ENCODE peak calls at places on chromosomes 1 and 21, in four cellular contexts. N is esophagus muscularis mucosa, B is transverse colon, A is SK-N-SH. C is an unnamed sample.
A peak's percentile ranks its signal among the peaks of the same experiment; 100 is the strongest.

GRCh38 chr21:46001821-46002681 is 20.5 kb downstream of the COL6A1 start:
- DNase-seq in N (no peak), B (no peak), A (peak; percentile 23), C (no peak)

GRCh38 chr1:50348449-50349241 is 74.6 kb downstream of the DMRTA2 start:
- DNase-seq in N (no peak), B (peak; percentile 40), A (peak; percentile 77), C (peak; percentile 33)

GRCh38 chr1:9589144-9589718 is 520 bp downstream of the TMEM201 start:
- DNase-seq in N (no peak), B (peak; percentile 46), A (no peak), C (no peak)

GRCh38 chr21:44712203-44713028 is 1.0 kb upstream of the TSPEAR start:
- DNase-seq in N (no peak), B (no peak), A (no peak), C (no peak)

GRCh38 chr1:204885288-204885711 is 14.6 kb downstream of the NFASC start:
- DNase-seq in N (no peak), B (peak; percentile 40), A (no peak), C (no peak)

GRCh38 chr1:165080253-165080896 is 276.1 kb downstream of the LMX1A start:
- DNase-seq in N (no peak), B (no peak), A (no peak), C (no peak)

GRCh38 chr1:18107671-18108312 is at the start of gene IGSF21:
- DNase-seq in N (no peak), B (no peak), A (peak; percentile 79), C (peak; percentile 79)

GRCh38 chr1:56331892-56332567 is 247.3 kb downstream of the PLPP3 start:
- DNase-seq in N (no peak), B (no peak), A (no peak), C (no peak)

GRCh38 chr1:232767381-232768074 is 37.7 kb upstream of the MAP10 start:
- DNase-seq in N (no peak), B (peak; percentile 82), A (no peak), C (peak; percentile 57)

DNA sequence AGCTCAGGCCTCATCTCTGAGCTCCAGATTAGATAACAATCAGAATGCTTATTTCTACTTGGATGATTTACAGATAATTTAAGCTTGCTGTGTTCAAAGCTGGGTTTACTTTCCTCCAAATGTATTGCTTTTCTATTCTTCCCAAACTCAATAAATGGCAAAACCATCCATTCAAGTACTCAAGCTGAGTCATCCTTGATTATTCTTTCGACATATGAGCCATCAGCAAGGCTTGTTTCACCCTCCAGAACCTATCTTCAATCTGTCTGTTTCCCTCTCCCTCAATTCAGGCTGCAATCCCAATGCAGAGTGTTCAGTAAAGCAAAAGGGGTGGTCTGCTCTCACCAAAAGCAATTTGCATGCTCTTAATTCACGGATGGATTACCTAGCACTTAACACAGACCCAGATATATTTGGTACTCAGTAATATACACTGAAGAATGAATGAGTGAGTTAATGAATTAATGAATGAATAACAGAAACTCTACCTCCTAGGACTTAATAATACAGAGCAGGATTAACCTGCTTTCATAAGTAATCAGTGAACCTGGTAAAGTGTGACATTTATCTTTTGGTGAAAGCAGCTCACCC is 41.8 kb downstream of the DDR2 start:
- DNase-seq in N (peak; percentile 34), B (no peak), A (no peak), C (no peak)
- H3K27ac ChIP-seq in N (peak overlapping the region; percentile 47), B (peak overlapping the region; percentile 68), A (peak overlapping the region; percentile 83), C (no peak overlapping the region)

DNA sequence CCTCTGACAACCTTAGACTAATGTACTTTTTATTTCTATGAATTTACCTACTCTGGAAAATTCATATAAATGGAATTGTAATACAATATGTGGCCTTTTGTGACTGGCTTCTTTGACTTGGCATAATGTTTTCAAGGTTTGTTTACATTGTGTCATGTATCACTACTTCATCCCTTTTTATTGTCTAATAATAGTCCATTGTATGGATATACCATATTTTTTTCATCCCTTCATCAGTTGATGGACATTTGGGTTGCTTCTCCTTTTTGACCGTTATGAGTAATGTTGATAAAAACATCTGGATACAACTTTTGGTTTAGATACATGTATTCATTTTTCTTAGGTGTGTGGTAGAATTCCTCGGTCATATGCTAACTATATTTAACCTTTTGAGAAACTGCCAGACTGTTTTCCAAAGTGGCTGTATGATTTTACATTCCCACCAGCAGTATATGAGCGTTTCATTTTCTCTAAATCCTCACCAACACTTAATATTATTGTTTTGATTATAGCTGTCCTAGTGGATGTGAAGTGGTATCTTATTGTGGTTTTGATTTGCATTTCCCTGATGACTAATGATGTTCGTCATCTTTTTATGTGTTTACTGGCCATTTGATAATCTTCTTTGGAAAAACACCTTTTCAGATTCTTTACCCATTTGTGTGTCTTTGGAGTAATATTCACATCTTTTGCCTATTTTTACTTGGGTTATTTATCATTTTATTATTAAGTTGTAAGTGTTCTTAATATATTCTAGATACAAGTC is 3.5 kb downstream of the RO60 start:
- DNase-seq in N (no peak), B (no peak), A (no peak), C (no peak)
- TF ChIP-seq POLR2AphosphoS5 in N (no peak), B (no peak), A (no peak), C (no peak)

DNA sequence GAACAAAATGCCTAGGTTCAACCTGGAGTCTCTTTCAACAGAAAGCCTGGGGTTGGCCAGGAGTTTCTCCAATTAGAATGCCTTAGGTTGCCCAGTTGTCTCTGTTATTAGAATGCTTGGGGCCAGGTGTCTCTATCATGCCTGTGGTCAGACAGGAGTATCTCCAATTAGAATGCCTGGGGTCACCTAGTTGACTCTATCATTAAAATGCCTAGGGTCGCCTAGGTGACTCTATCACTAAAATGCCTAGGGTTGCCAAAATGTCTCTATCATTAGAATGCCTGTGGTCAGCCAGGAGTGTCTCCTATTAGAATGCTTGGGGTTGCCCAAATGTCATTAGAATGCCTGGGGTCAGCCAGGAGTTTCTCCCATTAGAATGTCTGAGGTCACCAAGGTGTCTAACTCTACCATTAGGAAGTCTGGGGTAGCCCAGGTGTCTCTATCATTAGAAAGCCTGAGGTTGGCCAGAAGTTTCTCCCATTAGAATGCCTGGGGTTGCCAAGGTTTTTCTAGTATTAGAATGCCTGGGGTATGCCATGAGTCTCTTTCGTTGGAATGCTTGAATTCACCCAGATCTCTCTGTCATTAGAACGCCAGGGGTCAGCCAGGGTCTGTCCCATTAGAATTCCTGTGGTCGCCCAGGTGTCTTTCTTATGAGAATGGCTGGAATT is 57.9 kb downstream of the RNF187 start:
- DNase-seq in N (no peak), B (no peak), A (no peak), C (no peak)
- TF ChIP-seq EP300 in N (no peak), B (no peak), A (no peak), C (no peak)

GRCh38 chr1:34358636-34359035 is 181.9 kb downstream of the C1orf94 start:
- DNase-seq in N (no peak), B (no peak), A (no peak), C (no peak)

GRCh38 chr1:34359411-34359810 is 182.7 kb downstream of the C1orf94 start:
- DNase-seq in N (no peak), B (no peak), A (no peak), C (no peak)

GRCh38 chr1:34356862-34357261 is 180.2 kb downstream of the C1orf94 start:
- DNase-seq in N (no peak), B (no peak), A (no peak), C (peak; percentile 85)

DNA sequence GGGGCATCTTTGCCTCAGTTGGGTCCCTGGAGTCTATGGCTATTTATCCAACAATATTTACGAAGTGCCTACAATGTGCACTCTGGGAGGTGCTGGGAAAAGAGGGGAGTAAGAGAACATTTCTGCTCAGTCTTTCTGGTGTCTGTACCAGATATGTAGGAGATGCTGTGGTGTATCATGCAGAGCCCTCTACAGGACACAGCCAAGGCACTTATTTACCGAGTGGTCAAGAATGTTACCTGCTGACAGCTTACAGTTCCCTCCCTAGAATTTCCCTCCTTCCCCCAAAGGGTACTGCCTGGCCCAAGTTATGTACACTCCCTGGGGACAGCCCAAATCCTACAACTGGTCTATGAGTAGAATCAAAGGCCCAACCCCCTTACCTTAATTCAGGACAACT is 177.7 kb downstream of the C1orf94 start:
- DNase-seq in N (no peak), B (no peak), A (no peak), C (no peak)
- H3K27ac ChIP-seq in N (no peak overlapping the region), B (no peak overlapping the region), A (no peak overlapping the region), C (no peak overlapping the region)

GRCh38 chr1:185367218-185367617 is 50.2 kb upstream of the IVNS1ABP start:
- DNase-seq in N (no peak), B (no peak), A (no peak), C (no peak)
- TF ChIP-seq POLR2AphosphoS5 in N (no peak), B (no peak), A (no peak), C (no peak)

C was measured in upper lobe of left lung.